ENCODE peak calls at places on chromosomes 11 and 22, in nine cellular contexts. H, G, P, L, V, S, R, D and M are unnamed samples.

GRCh38 chr11:78228467-78228866 is 39.7 kb downstream of the USP35 start:
- DNase-seq in H (peak; percentile 40), G (no peak), P (peak; percentile 65), L (peak; percentile 41), V (peak; percentile 44), S (no peak), R (no peak), D (peak; percentile 37), M (peak; percentile 49)

GRCh38 chr11:66549696-66550095 is 3.0 kb downstream of the ACTN3 start:
- DNase-seq in H (no peak), G (no peak), P (no peak), L (no peak), V (no peak), S (no peak), R (no peak), D (no peak), M (no peak)

GRCh38 chr11:15688351-15688792 is 573.6 kb downstream of the INSC start:
- DNase-seq in H (no peak), G (no peak), P (no peak), L (peak; percentile 95), V (peak; percentile 15), S (no peak), R (no peak), D (no peak), M (no peak)

GRCh38 chr11:27227744-27228143 is 135.3 kb downstream of the CCDC34 start:
- DNase-seq in H (no peak), G (no peak), P (no peak), L (no peak), V (no peak), S (no peak), R (no peak), D (no peak), M (no peak)

GRCh38 chr11:71465054-71465453 is 12.1 kb downstream of the NADSYN1 start:
- DNase-seq in H (no peak), G (no peak), P (no peak), L (no peak), V (no peak), S (no peak), R (no peak), D (no peak), M (no peak)

GRCh38 chr22:23091760-23092159 is 21.4 kb downstream of the GNAZ start:
- DNase-seq in H (no peak), G (no peak), P (no peak), L (no peak), V (no peak), S (no peak), R (no peak), D (no peak), M (no peak)

GRCh38 chr11:74683941-74684481 is 47.2 kb downstream of the CHRDL2 start:
- DNase-seq in H (no peak), G (no peak), P (peak; percentile 56), L (peak; percentile 59), V (no peak), S (no peak), R (no peak), D (no peak), M (no peak)

GRCh38 chr11:67248653-67249052 is 17.6 kb upstream of the GRK2 start:
- DNase-seq in H (peak; percentile 95), G (no peak), P (peak; percentile 79), L (peak; percentile 34), V (no peak), S (no peak), R (no peak), D (no peak), M (no peak)

GRCh38 chr11:96388891-96389603 is 665 bp downstream of the CCDC82 start:
- DNase-seq in H (no peak), G (no peak), P (peak; percentile 55), L (peak; percentile 65), V (no peak), S (no peak), R (no peak), D (no peak), M (no peak)

GRCh38 chr11:64951529-64951928 is 15.8 kb upstream of the GPHA2 start:
- DNase-seq in H (no peak), G (no peak), P (no peak), L (no peak), V (no peak), S (no peak), R (no peak), D (no peak), M (no peak)

GRCh38 chr11:3041699-3042098 is 15.5 kb downstream of the CARS1 start:
- DNase-seq in H (peak; percentile 96), G (no peak), P (no peak), L (no peak), V (no peak), S (no peak), R (no peak), D (no peak), M (no peak)

GRCh38 chr11:69892237-69892985 is 73.2 kb upstream of the FGF3 start:
- DNase-seq in H (no peak), G (no peak), P (no peak), L (no peak), V (no peak), S (no peak), R (no peak), D (no peak), M (no peak)

GRCh38 chr22:37971475-37972434 is 12.6 kb downstream of the SOX10 start:
- DNase-seq in H (no peak), G (no peak), P (no peak), L (no peak), V (no peak), S (no peak), R (no peak), D (no peak), M (no peak)

GRCh38 chr11:86171627-86172026 is 72.9 kb upstream of the EED start:
- DNase-seq in H (no peak), G (no peak), P (no peak), L (no peak), V (no peak), S (no peak), R (no peak), D (no peak), M (no peak)

GRCh38 chr11:78022397-78023396 is at the start of gene KCTD14:
- DNase-seq in H (peak; percentile 74), G (no peak), P (peak; percentile 27), L (no peak), V (peak; percentile 73), S (peak; percentile 75), R (no peak), D (no peak), M (no peak)

GRCh38 chr22:48320671-48321515 is 1506.8 kb downstream of the BRD1 start:
- DNase-seq in H (no peak), G (no peak), P (no peak), L (no peak), V (no peak), S (no peak), R (no peak), D (no peak), M (no peak)

GRCh38 chr11:61524446-61524845 is 15.9 kb downstream of the LRRC10B start:
- DNase-seq in H (no peak), G (no peak), P (no peak), L (no peak), V (no peak), S (no peak), R (no peak), D (no peak), M (no peak)

GRCh38 chr11:112580864-112581263 is 320.2 kb upstream of the PLET1 start:
- DNase-seq in H (no peak), G (no peak), P (peak; percentile 18), L (no peak), V (no peak), S (no peak), R (no peak), D (no peak), M (no peak)

GRCh38 chr11:94193288-94193687 is 64.6 kb downstream of the PANX1 start:
- DNase-seq in H (no peak), G (peak; percentile 66), P (peak; percentile 81), L (peak; percentile 92), V (no peak), S (no peak), R (no peak), D (no peak), M (no peak)

GRCh38 chr11:6402561-6402981 is 12.3 kb downstream of the SMPD1 start:
- DNase-seq in H (no peak), G (no peak), P (no peak), L (peak; percentile 27), V (peak; percentile 44), S (no peak), R (peak; percentile 36), D (peak; percentile 48), M (peak; percentile 18)

GRCh38 chr22:40414838-40415505 is 44.6 kb downstream of the SGSM3 start:
- DNase-seq in H (no peak), G (no peak), P (no peak), L (no peak), V (no peak), S (no peak), R (no peak), D (no peak), M (no peak)

GRCh38 chr11:93041682-93042081 is 72.2 kb downstream of the MTNR1B start:
- DNase-seq in H (no peak), G (no peak), P (no peak), L (no peak), V (no peak), S (no peak), R (no peak), D (no peak), M (no peak)

GRCh38 chr22:37229012-37229804 is 14.9 kb downstream of the RAC2 start:
- DNase-seq in H (no peak), G (peak; percentile 67), P (peak; percentile 90), L (peak; percentile 86), V (no peak), S (no peak), R (peak; percentile 21), D (no peak), M (no peak)

GRCh38 chr11:67666303-67666645 is 8.1 kb downstream of the ALDH3B2 start:
- DNase-seq in H (no peak), G (no peak), P (no peak), L (no peak), V (no peak), S (no peak), R (no peak), D (no peak), M (no peak)

GRCh38 chr11:33545941-33546340 is 154.7 kb downstream of the C11orf91 start:
- DNase-seq in H (no peak), G (peak; percentile 41), P (peak; percentile 68), L (peak; percentile 41), V (no peak), S (no peak), R (no peak), D (no peak), M (no peak)

GRCh38 chr11:42465613-42466012 is 846.2 kb upstream of the API5 start:
- DNase-seq in H (no peak), G (no peak), P (no peak), L (no peak), V (no peak), S (no peak), R (no peak), D (no peak), M (no peak)

GRCh38 chr11:115502636-115503082 is 1.6 kb downstream of the CADM1 start:
- DNase-seq in H (no peak), G (no peak), P (no peak), L (no peak), V (no peak), S (no peak), R (no peak), D (no peak), M (no peak)

GRCh38 chr11:44505591-44506054 is 59.8 kb upstream of the CD82 start:
- DNase-seq in H (no peak), G (peak; percentile 9), P (peak; percentile 63), L (peak; percentile 71), V (no peak), S (no peak), R (no peak), D (no peak), M (no peak)

GRCh38 chr22:44181033-44181911 is 547 bp downstream of the PARVG start:
- DNase-seq in H (no peak), G (no peak), P (no peak), L (peak; percentile 46), V (peak; percentile 32), S (peak; percentile 43), R (peak; percentile 66), D (peak; percentile 88), M (peak; percentile 86)

GRCh38 chr11:88338223-88338661 is 706 bp upstream of the CTSC start:
- DNase-seq in H (peak; percentile 54), G (peak; percentile 64), P (peak; percentile 92), L (peak; percentile 74), V (peak; percentile 55), S (peak; percentile 41), R (peak; percentile 52), D (peak; percentile 72), M (peak; percentile 96)

GRCh38 chr22:48709976-48710375 is 1117.7 kb downstream of the BRD1 start:
- DNase-seq in H (no peak), G (no peak), P (no peak), L (no peak), V (no peak), S (no peak), R (no peak), D (no peak), M (no peak)